ENCODE peak calls at places on chromosomes 13 and 19, in four cellular contexts. T is iPS DF 6.9; Z is activated T-cell treated with anti-CD3 and anti-CD28 coated beads, Interleukin-2, amount 50 U/mL, for 72 hours; N is NCI-H1436. Q is an unnamed sample.

GRCh38 chr19:16985403-16985802 is 41.2 kb downstream of the CPAMD8 start:
- DNase-seq in T (no peak), Z (no peak), N (no peak), Q (no peak)

GRCh38 chr13:46685006-46685730 is 111.8 kb downstream of the ESD start:
- DNase-seq in T (no peak), Z (no peak), N (no peak), Q (no peak)

GRCh38 chr19:588758-589692 is 656 bp upstream of the HCN2 start:
- DNase-seq in T (no peak), Z (no peak), N (peak; percentile 47), Q (no peak)

GRCh38 chr13:21060063-21060826 is 1.1 kb downstream of the LATS2 start:
- DNase-seq in T (no peak), Z (peak; percentile 14), N (no peak), Q (peak; percentile 62)

GRCh38 chr13:51360489-51360888 is 21.0 kb downstream of the SERPINE3 start:
- DNase-seq in T (no peak), Z (no peak), N (no peak), Q (no peak)

GRCh38 chr19:57434386-57435061 is 601 bp upstream of the ZNF749 start:
- DNase-seq in T (no peak), Z (peak; percentile 2), N (no peak), Q (peak; percentile 49)

GRCh38 chr13:89455741-89456140 is 1784.6 kb downstream of the SLITRK5 start:
- DNase-seq in T (no peak), Z (no peak), N (no peak), Q (no peak)

GRCh38 chr13:94674609-94675348 is 37.6 kb downstream of the SOX21 start:
- DNase-seq in T (peak; percentile 58), Z (peak; percentile 60), N (peak; percentile 73), Q (peak; percentile 85)

GRCh38 chr13:30872685-30873443 is 33.2 kb upstream of the MEDAG start:
- DNase-seq in T (no peak), Z (no peak), N (no peak), Q (no peak)

GRCh38 chr19:17829855-17830566 is 8.7 kb upstream of the INSL3 start:
- DNase-seq in T (peak; percentile 82), Z (no peak), N (no peak), Q (peak; percentile 88)

GRCh38 chr13:109704771-109705628 is 81.4 kb downstream of the IRS2 start:
- DNase-seq in T (no peak), Z (no peak), N (no peak), Q (no peak)

GRCh38 chr13:111239754-111240670 is 80.4 kb upstream of the TEX29 start:
- DNase-seq in T (no peak), Z (no peak), N (no peak), Q (peak; percentile 29)

GRCh38 chr19:3471954-3472655 is 8.2 kb downstream of the SMIM24 start:
- DNase-seq in T (no peak), Z (peak; percentile 59), N (no peak), Q (peak; percentile 86)

GRCh38 chr13:50672025-50672424 is 171.5 kb downstream of the DLEU7 start:
- DNase-seq in T (no peak), Z (no peak), N (no peak), Q (no peak)

Q was measured in H1.